ENCODE peak calls at places on chromosomes 11 and 22, in seven cellular contexts. H is endothelial cell of umbilical vein, M is H1, J is HCT116, A is SK-N-SH, S is GM12878, L is HepG2. O is an unnamed sample.

GRCh38 chr11:119489087-119489486 is 66.1 kb upstream of the THY1 start:
- DNase-seq in H (no peak), M (peak; percentile 10), J (no peak), A (no peak), S (no peak), L (no peak), O (no peak)

GRCh38 chr11:68120212-68121066 is 749 bp downstream of the CHKA start:
- DNase-seq in H (peak; percentile 51), M (no peak), J (no peak), A (peak; percentile 91), S (peak; percentile 32), L (peak; percentile 47), O (no peak)

GRCh38 chr11:11558826-11559225 is 63.0 kb downstream of the GALNT18 start:
- DNase-seq in H (no peak), M (no peak), J (no peak), A (no peak), S (no peak), L (no peak), O (no peak)

GRCh38 chr22:22341736-22342135 is 97.2 kb downstream of the VPREB1 start:
- DNase-seq in H (no peak), M (no peak), J (no peak), A (no peak), S (no peak), L (no peak), O (no peak)

GRCh38 chr11:101848262-101848661 is 66.5 kb upstream of the CEP126 start:
- DNase-seq in H (peak; percentile 8), M (no peak), J (no peak), A (no peak), S (no peak), L (peak; percentile 20), O (no peak)

GRCh38 chr11:73223998-73224730 is 6.1 kb downstream of the P2RY2 start:
- DNase-seq in H (no peak), M (no peak), J (no peak), A (peak; percentile 4), S (no peak), L (no peak), O (no peak)

GRCh38 chr11:10564692-10565318 is 3.7 kb downstream of the LYVE1 start:
- DNase-seq in H (peak; percentile 49), M (no peak), J (no peak), A (no peak), S (no peak), L (no peak), O (no peak)

GRCh38 chr11:76214186-76214585 is 7.9 kb upstream of the WNT11 start:
- DNase-seq in H (no peak), M (no peak), J (no peak), A (no peak), S (no peak), L (no peak), O (no peak)

GRCh38 chr11:75406338-75406777 is 7.0 kb downstream of the RPS3 start:
- DNase-seq in H (peak; percentile 94), M (no peak), J (no peak), A (peak; percentile 61), S (no peak), L (no peak), O (no peak)

GRCh38 chr11:2798951-2799761 is 86.4 kb downstream of the CDKN1C start:
- DNase-seq in H (no peak), M (peak; percentile 39), J (no peak), A (no peak), S (no peak), L (peak; percentile 21), O (no peak)

GRCh38 chr11:16091862-16092261 is 264.5 kb downstream of the SOX6 start:
- DNase-seq in H (no peak), M (no peak), J (no peak), A (no peak), S (no peak), L (no peak), O (no peak)

GRCh38 chr22:41900652-41901312 is 14.1 kb downstream of the SHISA8 start:
- DNase-seq in H (no peak), M (no peak), J (no peak), A (no peak), S (no peak), L (no peak), O (no peak)

GRCh38 chr11:17551347-17552040 is 4.4 kb downstream of the OTOG start:
- DNase-seq in H (no peak), M (no peak), J (no peak), A (no peak), S (no peak), L (no peak), O (no peak)

GRCh38 chr22:48476599-48476998 is 1351.1 kb downstream of the BRD1 start:
- DNase-seq in H (no peak), M (no peak), J (no peak), A (no peak), S (no peak), L (no peak), O (no peak)

GRCh38 chr11:12840871-12841516 is 166.8 kb downstream of the TEAD1 start:
- DNase-seq in H (peak; percentile 69), M (no peak), J (no peak), A (peak; percentile 33), S (no peak), L (no peak), O (no peak)

GRCh38 chr11:70739811-70740474 is 341.6 kb downstream of the CTTN start:
- DNase-seq in H (no peak), M (no peak), J (no peak), A (no peak), S (no peak), L (no peak), O (no peak)

GRCh38 chr11:65478411-65479183 is 20.2 kb upstream of the MALAT1 start:
- DNase-seq in H (no peak), M (no peak), J (no peak), A (no peak), S (no peak), L (no peak), O (no peak)

GRCh38 chr11:95256204-95256819 is 25.3 kb upstream of the SESN3 start:
- DNase-seq in H (no peak), M (no peak), J (no peak), A (no peak), S (no peak), L (no peak), O (no peak)

GRCh38 chr11:27592111-27592780 is 85.7 kb upstream of the LIN7C start:
- DNase-seq in H (no peak), M (no peak), J (no peak), A (no peak), S (no peak), L (no peak), O (no peak)

GRCh38 chr22:41197808-41198585 is 7.1 kb upstream of the L3MBTL2 start:
- DNase-seq in H (peak; percentile 73), M (no peak), J (no peak), A (peak; percentile 48), S (no peak), L (no peak), O (no peak)

DNA sequence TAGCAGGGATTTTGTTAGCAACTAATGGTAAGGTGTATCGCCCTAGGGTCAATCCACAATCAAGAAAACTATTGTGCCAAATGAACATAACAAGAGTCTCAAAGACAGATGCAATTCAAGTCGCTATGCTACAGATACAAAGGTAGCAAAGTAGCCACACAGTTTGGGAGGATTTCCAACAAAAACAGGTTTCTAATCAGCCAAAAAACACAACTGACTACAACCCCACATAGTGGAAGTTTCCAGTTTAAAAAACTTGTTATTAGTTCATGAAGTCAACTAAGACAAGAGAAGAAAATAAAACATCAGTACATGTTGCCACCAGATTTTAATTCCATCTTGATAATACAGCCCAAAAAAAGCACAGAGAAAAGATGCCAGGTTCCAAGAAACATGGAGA is 38.0 kb downstream of the MYH9 start:
- DNase-seq in H (peak; percentile 77), M (no peak), J (no peak), A (no peak), S (no peak), L (no peak), O (no peak)
- H3K9ac ChIP-seq in H (no peak overlapping the region), M (no peak overlapping the region), J (no peak overlapping the region), A (no peak overlapping the region), S (no peak overlapping the region), L (no peak overlapping the region), O (no peak overlapping the region)

GRCh38 chr11:63802637-63803414 is 10.4 kb upstream of the SPINDOC start:
- DNase-seq in H (no peak), M (no peak), J (peak; percentile 72), A (no peak), S (no peak), L (no peak), O (no peak)
- TF ChIP-seq POLR2AphosphoS5 in H (no peak), M (no peak), J (peak; percentile 33), A (no peak), S (no peak), L (no peak), O (no peak)

GRCh38 chr22:27777128-27777527 is 24.4 kb downstream of the MN1 start:
- DNase-seq in H (no peak), M (no peak), J (no peak), A (no peak), S (no peak), L (no peak), O (no peak)
- H3K9ac ChIP-seq in H (no peak overlapping the region), M (no peak overlapping the region), J (no peak overlapping the region), A (no peak overlapping the region), S (no peak overlapping the region), L (no peak overlapping the region), O (no peak overlapping the region)

GRCh38 chr22:37985050-37985585 is 763 bp upstream of the SOX10 start:
- DNase-seq in H (no peak), M (no peak), J (no peak), A (no peak), S (no peak), L (no peak), O (no peak)

GRCh38 chr22:37982151-37982838 is 2.1 kb downstream of the SOX10 start:
- DNase-seq in H (no peak), M (no peak), J (no peak), A (no peak), S (no peak), L (no peak), O (no peak)

GRCh38 chr22:37985751-37986281 is 1.5 kb upstream of the SOX10 start:
- DNase-seq in H (no peak), M (no peak), J (no peak), A (no peak), S (no peak), L (no peak), O (no peak)

GRCh38 chr22:37982938-37983859 is 1.2 kb downstream of the SOX10 start:
- DNase-seq in H (no peak), M (peak; percentile 96), J (no peak), A (no peak), S (no peak), L (no peak), O (no peak)

DNA sequence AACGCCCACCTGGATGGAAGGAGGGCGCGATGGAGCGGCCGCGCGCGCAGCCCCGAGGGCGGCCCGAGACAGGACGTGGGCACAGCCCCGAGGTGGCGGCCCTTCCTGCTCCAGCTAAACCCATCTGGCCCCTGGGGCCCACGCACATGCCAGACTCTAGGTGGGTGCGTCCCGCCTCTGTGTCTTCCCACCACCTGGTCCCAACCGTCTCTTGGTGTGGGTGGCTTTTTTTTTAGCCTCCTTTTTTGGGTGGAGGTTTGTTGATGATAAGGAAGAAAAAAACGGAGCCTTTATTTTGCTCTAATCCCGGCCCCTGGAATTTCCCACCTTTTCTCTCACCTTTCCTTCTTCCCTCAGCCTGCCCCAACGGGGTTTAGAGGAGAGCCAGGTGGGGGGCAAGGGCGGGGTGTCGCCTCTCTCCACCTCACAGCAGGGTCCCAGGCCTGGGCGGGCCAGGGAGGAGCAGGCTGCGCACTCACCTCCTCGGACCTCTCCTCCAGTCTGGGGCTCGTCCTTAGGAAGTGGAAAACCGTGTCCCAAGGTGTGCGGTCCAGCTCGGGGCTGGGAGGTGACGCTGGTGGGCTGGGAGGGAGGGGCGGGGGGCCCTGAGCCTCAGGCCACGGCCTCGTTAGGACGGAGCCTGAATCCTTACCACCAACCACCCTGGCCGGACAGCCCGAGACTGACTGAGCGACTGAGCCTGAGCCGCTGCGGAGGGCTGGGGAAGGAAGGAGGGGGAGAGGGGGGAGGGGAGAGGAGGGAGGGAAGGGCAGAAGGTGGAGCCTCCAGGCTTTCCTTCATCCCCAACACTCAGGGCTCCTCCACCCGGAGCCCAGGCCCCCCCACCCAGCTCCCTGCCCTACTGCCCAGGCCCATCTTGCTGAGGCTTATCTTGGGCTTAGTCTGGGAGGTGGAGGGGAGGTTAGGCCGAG is at the start of gene SOX10:
- DNase-seq in H (no peak), M (peak; percentile 70), J (no peak), A (no peak), S (no peak), L (no peak), O (no peak)
- TF ChIP-seq POLR2AphosphoS5 in H (no peak), M (peak; percentile 46), J (no peak), A (no peak), S (no peak), L (no peak), O (no peak)

O was measured in SK-N-MC.